ENCODE peak calls at places on chromosomes 2 and 18, in ten cellular contexts. O, T, K, A, Q, Z, L, Y, B and P are unnamed samples.

GRCh38 chr2:35973132-35973736 is 382.3 kb upstream of the CRIM1 start:
- DNase-seq in O (no peak), T (peak), K (no peak), A (no peak), Q (peak), Z (no peak), L (peak), Y (no peak), B (no peak), P (no peak)

GRCh38 chr2:23651187-23651983 is 266.4 kb downstream of the KLHL29 start:
- DNase-seq in O (no peak), T (peak), K (no peak), A (no peak), Q (no peak), Z (peak), L (no peak), Y (no peak), B (no peak), P (no peak)

GRCh38 chr2:241769819-241770184 is 6.8 kb upstream of the GAL3ST2 start:
- DNase-seq in O (no peak), T (no peak), K (no peak), A (no peak), Q (no peak), Z (no peak), L (no peak), Y (no peak), B (no peak), P (no peak)

GRCh38 chr2:84319566-84319965 is 139.5 kb downstream of the SUCLG1 start:
- DNase-seq in O (no peak), T (no peak), K (no peak), A (no peak), Q (no peak), Z (no peak), L (no peak), Y (no peak), B (no peak), P (no peak)

GRCh38 chr2:111057721-111058120 is 63.0 kb upstream of the BCL2L11 start:
- DNase-seq in O (no peak), T (no peak), K (no peak), A (no peak), Q (no peak), Z (no peak), L (no peak), Y (no peak), B (no peak), P (no peak)

GRCh38 chr2:237901932-237902846 is 42.8 kb downstream of the RAMP1 start:
- DNase-seq in O (no peak), T (no peak), K (no peak), A (no peak), Q (no peak), Z (no peak), L (no peak), Y (no peak), B (peak), P (no peak)

GRCh38 chr2:170235860-170236638 is 58.1 kb downstream of the MYO3B start:
- DNase-seq in O (no peak), T (peak), K (no peak), A (no peak), Q (no peak), Z (peak), L (no peak), Y (no peak), B (no peak), P (no peak)

GRCh38 chr2:8515390-8515761 is 166.5 kb upstream of the ID2 start:
- DNase-seq in O (peak), T (no peak), K (peak), A (no peak), Q (peak), Z (no peak), L (peak), Y (peak), B (no peak), P (no peak)

GRCh38 chr2:241373449-241373848 is 17.4 kb downstream of the FARP2 start:
- DNase-seq in O (no peak), T (no peak), K (no peak), A (no peak), Q (no peak), Z (no peak), L (no peak), Y (no peak), B (no peak), P (no peak)

GRCh38 chr2:43790118-43790517 is 16.3 kb downstream of the DYNC2LI1 start:
- DNase-seq in O (no peak), T (peak), K (no peak), A (no peak), Q (no peak), Z (no peak), L (no peak), Y (no peak), B (no peak), P (no peak)

GRCh38 chr18:73043231-73044000 is 175.6 kb upstream of the NETO1 start:
- DNase-seq in O (no peak), T (no peak), K (no peak), A (no peak), Q (no peak), Z (no peak), L (no peak), Y (no peak), B (no peak), P (no peak)

GRCh38 chr2:217277646-217278048 is 417.8 kb upstream of the TNP1 start:
- DNase-seq in O (no peak), T (peak), K (peak), A (no peak), Q (no peak), Z (peak), L (no peak), Y (peak), B (no peak), P (peak)

GRCh38 chr2:143473206-143473605 is 344.0 kb downstream of the ARHGAP15 start:
- DNase-seq in O (no peak), T (peak), K (no peak), A (no peak), Q (no peak), Z (peak), L (no peak), Y (no peak), B (no peak), P (no peak)

GRCh38 chr2:153478289-153479261 is at the start of gene RPRM:
- DNase-seq in O (peak), T (peak), K (peak), A (peak), Q (peak), Z (no peak), L (peak), Y (peak), B (peak), P (no peak)

GRCh38 chr18:75208836-75209128 is 157 bp downstream of the PTGR3 start:
- DNase-seq in O (peak), T (no peak), K (no peak), A (no peak), Q (no peak), Z (no peak), L (peak), Y (no peak), B (no peak), P (no peak)

GRCh38 chr18:75206637-75207297 is 2.2 kb downstream of the PTGR3 start:
- DNase-seq in O (no peak), T (no peak), K (no peak), A (no peak), Q (no peak), Z (no peak), L (no peak), Y (no peak), B (no peak), P (no peak)

GRCh38 chr18:75207298-75208054 is 1.5 kb downstream of the PTGR3 start:
- DNase-seq in O (no peak), T (peak), K (no peak), A (no peak), Q (peak), Z (no peak), L (no peak), Y (peak), B (no peak), P (no peak)

GRCh38 chr18:75209129-75209951 is at the start of gene PTGR3:
- DNase-seq in O (peak), T (peak), K (peak), A (peak), Q (peak), Z (peak), L (peak), Y (peak), B (peak), P (peak)

DNA sequence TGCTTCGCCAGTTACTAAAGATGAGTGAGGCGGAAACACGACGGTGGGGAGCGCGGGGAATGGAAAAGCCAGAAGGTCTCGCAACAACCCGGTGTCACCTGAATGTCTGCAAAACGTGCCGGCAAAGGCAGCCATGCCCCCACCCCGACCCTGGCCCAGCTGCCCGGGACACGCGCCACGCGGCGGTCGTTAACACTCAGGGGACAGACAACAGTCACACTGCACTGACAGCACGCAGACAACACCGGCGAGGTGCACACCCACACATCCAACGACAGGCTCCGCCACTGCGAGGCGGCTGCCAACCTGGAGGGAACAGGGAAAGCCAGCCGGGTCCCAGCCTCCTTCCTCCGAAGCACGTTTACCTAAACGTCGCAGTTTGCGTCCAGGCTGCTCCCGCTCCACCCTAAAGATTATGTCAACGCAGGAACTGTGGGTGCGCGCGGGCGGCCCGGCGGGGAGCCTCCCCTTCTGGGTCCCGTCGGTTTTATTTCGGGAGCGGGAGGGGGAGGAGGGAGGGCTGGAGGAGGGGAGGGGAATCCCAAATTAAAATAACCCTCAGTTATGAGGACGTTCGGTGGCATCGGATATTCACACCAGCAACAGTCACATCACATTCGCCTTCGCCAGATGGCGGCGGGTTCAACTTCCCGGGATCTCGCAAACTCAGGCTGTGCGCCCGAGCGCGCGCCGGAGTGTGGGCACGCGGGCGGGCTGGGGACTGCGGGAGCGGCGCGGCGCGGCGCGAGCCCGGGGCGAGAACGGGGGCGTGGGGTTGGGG is 694 bp downstream of the PTGR3 start:
- DNase-seq in O (peak), T (peak), K (peak), A (no peak), Q (peak), Z (no peak), L (peak), Y (peak), B (peak), P (peak)
- TF ChIP-seq POLR2A in O (no peak), T (no peak), K (no peak), A (no peak), Q (no peak), Z (no peak), L (peak), Y (peak), B (no peak), P (no peak)

GRCh38 chr2:135485441-135485840 is 45.6 kb downstream of the ZRANB3 start:
- DNase-seq in O (no peak), T (no peak), K (no peak), A (no peak), Q (no peak), Z (no peak), L (no peak), Y (no peak), B (no peak), P (no peak)
- TF ChIP-seq POLR2A in O (no peak), T (no peak), K (no peak), A (no peak), Q (no peak), Z (no peak), L (no peak), Y (no peak), B (no peak), P (no peak)

GRCh38 chr2:85578243-85579180 is 1.1 kb downstream of the VAMP8 start:
- DNase-seq in O (peak), T (no peak), K (peak), A (peak), Q (peak), Z (no peak), L (peak), Y (peak), B (no peak), P (no peak)
- TF ChIP-seq POLR2A in O (no peak), T (no peak), K (no peak), A (no peak), Q (no peak), Z (no peak), L (no peak), Y (no peak), B (no peak), P (no peak)

DNA sequence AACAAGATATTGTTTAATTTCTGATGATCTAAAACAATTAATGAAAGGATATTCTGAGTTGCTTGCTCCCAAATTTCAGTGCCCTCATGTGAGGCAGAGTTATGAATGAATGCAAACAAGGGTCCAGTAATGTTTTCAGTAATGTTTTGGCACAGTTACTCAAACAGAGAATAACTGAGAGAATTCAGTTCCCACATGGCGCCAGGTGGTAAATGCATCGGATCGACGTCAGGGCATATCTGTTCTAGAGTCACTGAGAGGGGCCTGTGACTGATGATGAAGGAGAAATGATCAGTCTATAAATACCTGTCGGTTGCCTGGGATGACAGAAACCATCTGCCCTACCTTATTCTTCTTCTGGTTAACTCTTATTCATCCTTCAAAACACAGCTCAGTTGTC is 81.4 kb downstream of the KCNS3 start:
- DNase-seq in O (no peak), T (no peak), K (no peak), A (no peak), Q (no peak), Z (no peak), L (no peak), Y (no peak), B (no peak), P (no peak)
- TF ChIP-seq POLR2A in O (no peak), T (no peak), K (no peak), A (no peak), Q (no peak), Z (no peak), L (no peak), Y (no peak), B (no peak), P (no peak)

DNA sequence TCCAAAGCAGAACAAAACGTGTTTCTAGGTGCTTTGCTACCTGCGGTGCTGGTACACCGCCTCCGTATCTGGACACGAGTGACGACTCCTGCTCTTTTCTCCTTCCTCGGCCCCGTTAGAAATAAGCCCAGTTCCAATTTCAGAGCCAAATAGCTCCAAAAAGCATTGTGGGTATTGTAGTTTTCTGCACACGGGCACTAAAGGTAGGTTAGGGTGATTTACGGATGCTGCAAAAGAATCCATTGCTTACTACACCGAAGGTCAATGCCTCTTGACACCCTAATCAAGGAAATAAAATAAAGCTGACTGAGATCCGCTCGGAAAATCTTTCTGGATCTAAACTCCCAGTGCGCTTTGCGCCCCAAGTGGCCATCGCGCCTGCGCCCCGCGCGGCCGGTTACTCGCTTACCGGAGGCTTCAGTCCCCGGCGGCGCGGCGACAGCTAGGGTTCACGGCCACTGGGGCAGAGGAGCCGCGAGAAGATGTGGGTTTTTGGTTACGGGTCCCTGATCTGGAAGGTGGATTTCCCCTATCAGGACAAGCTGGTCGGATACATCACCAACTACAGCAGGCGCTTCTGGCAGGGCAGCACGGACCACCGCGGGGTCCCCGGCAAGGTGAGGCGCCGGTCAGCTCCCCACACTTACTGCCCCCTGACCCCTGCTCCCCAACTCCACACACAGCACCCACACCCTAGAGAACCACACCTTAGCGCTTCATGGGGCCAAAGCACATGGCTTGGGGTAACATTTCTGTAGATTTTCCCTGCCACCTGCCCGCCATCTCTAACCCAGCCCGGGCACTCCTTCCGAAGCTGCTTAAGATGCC is at the start of gene CHAC2:
- DNase-seq in O (peak), T (peak), K (peak), A (peak), Q (peak), Z (peak), L (peak), Y (peak), B (peak), P (peak)
- TF ChIP-seq POLR2A in O (no peak), T (peak), K (peak), A (no peak), Q (no peak), Z (peak), L (peak), Y (peak), B (peak), P (no peak)

DNA sequence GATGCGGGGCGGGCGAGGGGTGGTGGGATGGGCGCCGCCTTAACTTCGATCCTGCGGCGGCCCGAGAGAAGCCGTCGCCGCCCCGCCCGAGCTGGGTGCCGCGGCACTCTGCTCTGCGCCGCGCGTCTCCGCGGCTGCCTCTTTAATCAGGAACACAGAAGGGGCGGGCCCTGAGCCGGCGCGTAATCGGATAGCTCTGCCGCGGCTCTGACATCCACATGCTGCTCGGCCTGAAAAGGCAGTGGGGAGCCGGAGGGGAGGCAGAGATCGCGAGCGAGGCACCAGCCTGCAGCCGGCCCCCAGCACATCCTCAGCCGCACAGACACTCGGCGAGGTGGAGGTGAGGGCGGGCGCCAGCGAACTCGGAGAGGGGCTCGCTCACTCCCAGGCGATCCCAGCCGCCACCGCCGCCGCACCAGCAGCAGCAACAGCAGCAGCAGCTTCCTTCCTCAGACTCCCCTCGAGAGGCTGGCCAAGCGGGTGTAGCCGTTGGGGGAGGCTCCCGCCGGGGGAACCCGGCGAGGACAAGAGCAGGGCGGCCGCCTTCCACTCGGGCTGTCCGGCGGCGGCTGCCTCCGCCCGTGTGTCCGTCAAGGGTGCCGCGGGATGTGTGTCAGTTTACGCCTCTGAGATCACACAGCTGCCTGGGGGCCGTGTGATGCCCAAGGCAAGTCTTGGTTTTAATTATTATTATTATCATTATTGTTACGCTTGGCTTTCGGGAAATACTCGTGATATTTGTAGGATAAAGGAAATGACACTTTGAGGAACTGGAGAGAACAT is at the start of gene NRP2:
- DNase-seq in O (peak), T (peak), K (peak), A (peak), Q (peak), Z (peak), L (peak), Y (peak), B (peak), P (no peak)
- TF ChIP-seq POLR2A in O (peak), T (peak), K (peak), A (no peak), Q (no peak), Z (peak), L (peak), Y (peak), B (peak), P (peak)

GRCh38 chr2:135531231-135532197 is at the start of gene R3HDM1:
- DNase-seq in O (peak), T (peak), K (peak), A (peak), Q (peak), Z (peak), L (peak), Y (peak), B (peak), P (peak)
- TF ChIP-seq POLR2A in O (no peak), T (no peak), K (peak), A (no peak), Q (no peak), Z (peak), L (peak), Y (peak), B (peak), P (no peak)